ENCODE peak calls at places on chromosomes 13 and 19, in eight cellular contexts. F is IMR-90, M is mesendoderm, X is keratinocyte, C is neural progenitor cell, K is HCT116, D is A549, U is GM23248. A is an unnamed sample.

GRCh38 chr13:45299194-45299593 is 41.8 kb downstream of the TPT1 start:
- DNase-seq in D (no peak), K (no peak), C (no peak), M (no peak), U (no peak), F (peak; percentile 45), X (no peak), A (no peak)

GRCh38 chr13:94583926-94584325 is 12.0 kb downstream of the TGDS start:
- DNase-seq in K (no peak), X (no peak), C (no peak), M (no peak), F (no peak), U (no peak), D (no peak), A (no peak)

GRCh38 chr13:91544723-91545122 is 146.3 kb downstream of the GPC5 start:
- DNase-seq in D (no peak), U (no peak), F (no peak), K (no peak), C (peak; percentile 53), M (peak; percentile 57), X (no peak), A (peak; percentile 67)

GRCh38 chr13:105147481-105147880 is 1388.0 kb downstream of the EFNB2 start:
- DNase-seq in F (no peak), C (no peak), D (no peak), K (no peak), U (no peak), X (no peak), M (no peak), A (no peak)

GRCh38 chr13:46553886-46554855 is 1.2 kb downstream of the LRCH1 start:
- DNase-seq in F (peak; percentile 95), U (peak; percentile 91), D (peak; percentile 49), X (peak; percentile 69), K (peak; percentile 55), C (peak; percentile 78), M (peak; percentile 83), A (peak; percentile 78)

GRCh38 chr13:33992891-33993336 is 175.0 kb downstream of the RFC3 start:
- DNase-seq in M (no peak), F (no peak), U (no peak), D (no peak), C (no peak), X (no peak), K (no peak), A (no peak)

GRCh38 chr13:31328549-31329229 is 128.9 kb downstream of the B3GLCT start:
- DNase-seq in K (no peak), F (peak; percentile 14), X (no peak), U (peak; percentile 39), M (peak; percentile 45), D (no peak), C (no peak), A (no peak)

GRCh38 chr19:7866399-7867091 is 7.6 kb downstream of the PRR36 start:
- DNase-seq in X (no peak), C (no peak), D (no peak), M (no peak), K (no peak), U (no peak), F (no peak), A (no peak)

GRCh38 chr13:85019121-85019520 is 780.1 kb downstream of the SLITRK6 start:
- DNase-seq in C (no peak), D (no peak), M (no peak), F (no peak), U (no peak), K (no peak), X (no peak), A (no peak)

GRCh38 chr19:3832001-3832400 is 36.8 kb downstream of the ZFR2 start:
- DNase-seq in F (no peak), U (no peak), K (no peak), D (no peak), C (no peak), M (no peak), X (no peak), A (no peak)

GRCh38 chr19:31535691-31536460 is 186.6 kb upstream of the TSHZ3 start:
- DNase-seq in D (no peak), M (no peak), U (no peak), F (no peak), X (no peak), K (no peak), C (no peak), A (no peak)

GRCh38 chr19:19548915-19549537 is 11.0 kb downstream of the CILP2 start:
- DNase-seq in U (peak; percentile 38), M (no peak), K (no peak), D (no peak), C (no peak), F (peak; percentile 19), X (no peak), A (no peak)

GRCh38 chr19:23070353-23070781 is 46.5 kb upstream of the ZNF730 start:
- DNase-seq in C (no peak), X (no peak), U (peak; percentile 45), K (no peak), M (peak; percentile 27), F (peak; percentile 15), D (no peak), A (peak; percentile 86)

GRCh38 chr13:113663934-113664333 is 3.1 kb upstream of the GRK1 start:
- DNase-seq in M (no peak), C (no peak), K (no peak), X (no peak), D (no peak), U (no peak), F (no peak), A (no peak)

GRCh38 chr19:35224681-35225604 is 3.6 kb downstream of the FAM187B start:
- DNase-seq in F (no peak), K (no peak), U (no peak), X (no peak), C (no peak), M (no peak), D (no peak), A (peak; percentile 76)

GRCh38 chr13:45102136-45102802 is 18.0 kb upstream of the GTF2F2 start:
- DNase-seq in C (peak; percentile 63), F (peak; percentile 55), D (no peak), U (no peak), M (no peak), K (no peak), X (no peak), A (no peak)

GRCh38 chr13:52851153-52851962 is 2.9 kb upstream of the PCDH8 start:
- DNase-seq in M (peak; percentile 81), F (no peak), U (peak; percentile 59), K (no peak), X (no peak), D (no peak), C (peak; percentile 97), A (peak; percentile 89)

GRCh38 chr13:99800004-99800403 is 171.6 kb downstream of the ZIC5 start:
- DNase-seq in K (no peak), M (peak; percentile 25), F (no peak), D (no peak), U (no peak), X (no peak), C (no peak), A (peak; percentile 29)

GRCh38 chr19:19185853-19186728 is 5.9 kb downstream of the BORCS8 start:
- DNase-seq in D (no peak), C (peak; percentile 81), K (peak; percentile 50), M (peak; percentile 92), F (peak; percentile 31), U (peak; percentile 51), X (no peak), A (peak; percentile 97)

GRCh38 chr13:74560325-74560724 is 426.1 kb upstream of the KLF12 start:
- DNase-seq in M (no peak), C (no peak), K (no peak), D (no peak), F (no peak), X (no peak), U (no peak), A (no peak)

GRCh38 chr13:74557870-74558269 is 423.7 kb upstream of the KLF12 start:
- DNase-seq in D (no peak), F (no peak), M (no peak), K (no peak), U (no peak), C (no peak), X (no peak), A (no peak)

GRCh38 chr13:74556002-74556551 is 421.9 kb upstream of the KLF12 start:
- DNase-seq in M (no peak), K (no peak), C (no peak), X (no peak), D (no peak), F (no peak), U (no peak), A (no peak)

GRCh38 chr13:74554581-74555290 is 420.5 kb upstream of the KLF12 start:
- DNase-seq in D (no peak), K (no peak), C (no peak), M (no peak), X (no peak), U (no peak), F (no peak), A (no peak)

GRCh38 chr13:74555291-74556001 is 421.2 kb upstream of the KLF12 start:
- DNase-seq in K (no peak), C (no peak), X (no peak), D (no peak), F (no peak), U (no peak), M (no peak), A (no peak)
- H3K4me2 ChIP-seq in K (no peak overlapping the region), C (no peak overlapping the region), X (no peak overlapping the region), D (no peak overlapping the region), F (no peak overlapping the region), U (no peak overlapping the region), M (no peak overlapping the region), A (no peak overlapping the region)

GRCh38 chr19:13091400-13092161 is 11.1 kb downstream of the LYL1 start:
- DNase-seq in D (no peak), M (peak; percentile 72), U (peak; percentile 85), X (no peak), C (peak; percentile 59), K (no peak), F (peak; percentile 75), A (peak; percentile 73)
- H3K4me1 ChIP-seq in D (peaks cover 57% of the 10 kb centered on the region), M (peaks cover 10% of the 10 kb centered on the region), U (peaks cover 25% of the 10 kb centered on the region), X (no peaks in the 10 kb centered on the region), C (peaks cover 36% of the 10 kb centered on the region), K (peaks cover 16% of the 10 kb centered on the region), F (peaks cover 9% of the 10 kb centered on the region), A (peaks cover 31% of the 10 kb centered on the region)

GRCh38 chr19:954672-955494 is 29.0 kb downstream of the ARID3A start:
- DNase-seq in D (no peak), U (no peak), K (no peak), X (no peak), M (peak; percentile 78), F (no peak), C (peak; percentile 63), A (no peak)
- H3K4me2 ChIP-seq in D (no peak overlapping the region), U (no peak overlapping the region), K (no peak overlapping the region), X (no peak overlapping the region), M (no peak overlapping the region), F (no peak overlapping the region), C (peak overlapping the region; percentile 59), A (no peak overlapping the region)

DNA sequence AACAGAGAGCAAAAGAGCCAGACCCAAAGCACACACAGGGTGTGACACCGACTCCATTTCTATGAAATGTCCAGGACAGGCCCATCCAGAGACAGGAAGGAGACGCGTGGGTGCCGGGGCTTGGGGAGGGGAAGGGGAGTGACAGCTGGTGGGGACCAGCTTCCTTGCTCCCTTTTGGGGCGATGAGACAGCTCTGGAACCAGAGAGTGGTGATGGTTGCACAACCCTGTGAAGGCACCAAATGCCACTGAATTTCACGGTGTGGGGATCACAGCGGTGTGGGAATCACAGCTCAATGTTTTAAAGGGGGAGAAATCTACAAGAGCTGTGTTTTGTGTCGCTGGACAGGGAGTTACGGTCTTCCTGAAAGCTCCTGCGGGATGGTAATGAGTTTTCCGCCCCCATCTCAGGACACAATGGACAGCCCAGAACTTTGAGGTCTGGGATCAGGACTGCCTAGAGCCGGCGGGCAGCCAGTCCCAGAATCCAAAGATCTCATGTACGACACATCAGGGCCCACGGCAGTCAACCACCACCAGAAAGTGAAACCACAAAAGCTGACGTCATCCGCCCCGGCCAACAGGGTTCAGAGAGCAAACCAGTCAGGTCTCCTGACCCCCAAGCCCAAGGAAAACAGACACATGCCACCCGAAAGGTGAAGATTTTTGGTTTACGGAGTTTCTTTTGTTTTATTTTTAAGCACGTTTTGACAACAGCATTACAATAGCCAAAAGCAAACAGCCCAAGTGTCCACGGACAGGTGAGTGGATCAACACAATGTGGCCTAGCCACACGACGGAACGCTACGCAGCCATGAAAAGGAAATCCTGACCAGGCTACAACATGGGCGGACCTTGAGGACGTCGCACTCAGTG is 7.3 kb downstream of the SGTA start:
- DNase-seq in M (no peak), X (no peak), U (peak; percentile 35), C (no peak), K (no peak), F (peak; percentile 35), D (no peak), A (no peak)
- H3K4me1 ChIP-seq in M (no peaks in the 10 kb centered on the region), X (no peaks in the 10 kb centered on the region), U (no peaks in the 10 kb centered on the region), C (no peaks in the 10 kb centered on the region), K (no peaks in the 10 kb centered on the region), F (no peaks in the 10 kb centered on the region), D (no peaks in the 10 kb centered on the region), A (no peaks in the 10 kb centered on the region)